ENCODE peak calls at places on chromosomes 3 and 15, in eight cellular contexts. E is aorta; G is AG04450; D is left ventricle myocardium inferior; Y is CD8-positive, alpha-beta T cell; X is upper lobe of right lung; W is HCT116; H is stomach. U is an unnamed sample.
A peak's percentile ranks its signal among the peaks of the same experiment; 100 is the strongest.

GRCh38 chr15:75675579-75676404 is 28.1 kb downstream of the SNX33 start:
- DNase-seq in E (no peak), G (no peak), D (no peak), Y (no peak), X (no peak), W (no peak), H (no peak), U (peak; percentile 81)

GRCh38 chr15:25783607-25784131 is 79.5 kb downstream of the ATP10A start:
- DNase-seq in E (peak; percentile 73), G (no peak), D (no peak), Y (peak; percentile 71), X (no peak), W (no peak), H (no peak), U (no peak)

GRCh38 chr15:96181873-96182301 is 148.6 kb upstream of the NR2F2 start:
- DNase-seq in E (peak; percentile 88), G (peak; percentile 85), D (peak; percentile 25), Y (no peak), X (peak; percentile 71), W (no peak), H (no peak), U (no peak)

GRCh38 chr3:69809076-69809835 is 70.0 kb downstream of the MITF start:
- DNase-seq in E (no peak), G (no peak), D (no peak), Y (no peak), X (no peak), W (no peak), H (no peak), U (no peak)

GRCh38 chr3:139117136-139117675 is 72.5 kb upstream of the PRR23C start:
- DNase-seq in E (no peak), G (peak; percentile 26), D (no peak), Y (no peak), X (no peak), W (no peak), H (no peak), U (no peak)

GRCh38 chr3:104437131-104437750 is 929.5 kb upstream of the ALCAM start:
- DNase-seq in E (no peak), G (peak; percentile 8), D (no peak), Y (no peak), X (no peak), W (peak; percentile 38), H (no peak), U (no peak)

GRCh38 chr3:52433328-52434060 is 11.4 kb downstream of the SEMA3G start:
- DNase-seq in E (peak; percentile 12), G (no peak), D (peak; percentile 25), Y (no peak), X (peak; percentile 23), W (no peak), H (no peak), U (no peak)

GRCh38 chr3:110526732-110527727 is 544.6 kb upstream of the NECTIN3 start:
- DNase-seq in E (no peak), G (peak; percentile 81), D (no peak), Y (no peak), X (no peak), W (peak; percentile 55), H (no peak), U (no peak)

GRCh38 chr15:78210349-78210717 is 24.0 kb downstream of the ACSBG1 start:
- DNase-seq in E (no peak), G (no peak), D (no peak), Y (peak; percentile 36), X (no peak), W (no peak), H (peak; percentile 23), U (no peak)

GRCh38 chr15:78989701-78990248 is 44.9 kb upstream of the CTSH start:
- DNase-seq in E (no peak), G (no peak), D (no peak), Y (no peak), X (no peak), W (no peak), H (no peak), U (peak; percentile 86)

GRCh38 chr3:122510878-122511481 is 3.8 kb downstream of the KPNA1 start:
- DNase-seq in E (no peak), G (no peak), D (no peak), Y (no peak), X (no peak), W (no peak), H (no peak), U (no peak)

GRCh38 chr3:30693470-30694120 is 87.2 kb downstream of the TGFBR2 start:
- DNase-seq in E (no peak), G (peak; percentile 48), D (no peak), Y (peak; percentile 66), X (no peak), W (peak; percentile 40), H (no peak), U (no peak)

GRCh38 chr3:105365536-105366301 is 990 bp upstream of the ALCAM start:
- DNase-seq in E (no peak), G (no peak), D (no peak), Y (no peak), X (peak; percentile 48), W (no peak), H (peak; percentile 24), U (no peak)

GRCh38 chr3:190252080-190252479 is 70.2 kb downstream of the CLDN1 start:
- DNase-seq in E (no peak), G (peak; percentile 50), D (no peak), Y (no peak), X (no peak), W (no peak), H (no peak), U (no peak)

GRCh38 chr15:65101891-65102708 is 12.9 kb downstream of the UBAP1L start:
- DNase-seq in E (no peak), G (no peak), D (no peak), Y (no peak), X (no peak), W (no peak), H (no peak), U (no peak)

GRCh38 chr3:124158174-124158812 is 166.4 kb upstream of the ROPN1 start:
- DNase-seq in E (no peak), G (no peak), D (no peak), Y (no peak), X (no peak), W (no peak), H (no peak), U (no peak)

GRCh38 chr3:179447251-179447650 is 4.0 kb downstream of the GNB4 start:
- DNase-seq in E (no peak), G (no peak), D (no peak), Y (no peak), X (no peak), W (no peak), H (no peak), U (no peak)

GRCh38 chr15:64883997-64884511 is 27.6 kb upstream of the ANKDD1A start:
- DNase-seq in E (peak; percentile 91), G (peak; percentile 76), D (peak; percentile 70), Y (peak; percentile 81), X (peak; percentile 87), W (no peak), H (peak; percentile 47), U (peak; percentile 90)

GRCh38 chr3:143120716-143121239 is 1.2 kb downstream of the CHST2 start:
- DNase-seq in E (no peak), G (no peak), D (no peak), Y (peak; percentile 62), X (peak; percentile 68), W (no peak), H (peak; percentile 27), U (peak; percentile 87)

GRCh38 chr15:84598993-84599392 is 1.8 kb upstream of the ZSCAN2 start:
- DNase-seq in E (no peak), G (peak; percentile 20), D (no peak), Y (no peak), X (no peak), W (peak; percentile 44), H (peak; percentile 37), U (peak; percentile 30)

GRCh38 chr3:33060609-33061337 is 36.2 kb downstream of the GLB1 start:
- DNase-seq in E (no peak), G (no peak), D (no peak), Y (no peak), X (no peak), W (no peak), H (peak; percentile 94), U (no peak)

GRCh38 chr3:197244751-197245150 is 53.7 kb downstream of the DLG1 start:
- DNase-seq in E (no peak), G (no peak), D (no peak), Y (no peak), X (no peak), W (no peak), H (no peak), U (no peak)
- H3K9me3 ChIP-seq in E (peaks cover 6% of the 10 kb centered on the region), G (peaks cover 26% of the 10 kb centered on the region), D (peaks cover 65% of the 10 kb centered on the region), Y (peaks cover 22% of the 10 kb centered on the region), X (peaks cover 23% of the 10 kb centered on the region), W (peaks cover 20% of the 10 kb centered on the region), H (peaks cover 20% of the 10 kb centered on the region), U (peaks cover 20% of the 10 kb centered on the region)

GRCh38 chr3:18201315-18201714 is 223.8 kb downstream of the SATB1 start:
- DNase-seq in E (no peak), G (no peak), D (no peak), Y (no peak), X (no peak), W (no peak), H (no peak), U (no peak)
- H3K9me3 ChIP-seq in E (no peaks in the 10 kb centered on the region), G (no peaks in the 10 kb centered on the region), D (peaks cover 37% of the 10 kb centered on the region), Y (no peaks in the 10 kb centered on the region), X (peaks cover 6% of the 10 kb centered on the region), W (no peaks in the 10 kb centered on the region), H (no peaks in the 10 kb centered on the region), U (no peaks in the 10 kb centered on the region)

GRCh38 chr3:49217688-49218470 is 46.5 kb downstream of the KLHDC8B start:
- DNase-seq in E (no peak), G (no peak), D (peak; percentile 51), Y (no peak), X (no peak), W (no peak), H (no peak), U (no peak)

GRCh38 chr3:49222002-49222401 is 50.6 kb downstream of the KLHDC8B start:
- DNase-seq in E (no peak), G (no peak), D (no peak), Y (no peak), X (no peak), W (no peak), H (no peak), U (no peak)

GRCh38 chr3:49213998-49214397 is 42.6 kb downstream of the KLHDC8B start:
- DNase-seq in E (no peak), G (no peak), D (no peak), Y (no peak), X (no peak), W (no peak), H (no peak), U (no peak)

GRCh38 chr3:49213541-49213943 is 42.1 kb downstream of the KLHDC8B start:
- DNase-seq in E (no peak), G (no peak), D (no peak), Y (no peak), X (no peak), W (no peak), H (no peak), U (no peak)

GRCh38 chr3:49219132-49219531 is 47.7 kb downstream of the KLHDC8B start:
- DNase-seq in E (no peak), G (no peak), D (no peak), Y (no peak), X (no peak), W (no peak), H (no peak), U (no peak)
- H3K9me3 ChIP-seq in E (no peaks in the 10 kb centered on the region), G (peaks cover 13% of the 10 kb centered on the region), D (peaks cover 10% of the 10 kb centered on the region), Y (no peaks in the 10 kb centered on the region), X (no peaks in the 10 kb centered on the region), W (peaks cover 5% of the 10 kb centered on the region), H (no peaks in the 10 kb centered on the region), U (no peaks in the 10 kb centered on the region)

DNA sequence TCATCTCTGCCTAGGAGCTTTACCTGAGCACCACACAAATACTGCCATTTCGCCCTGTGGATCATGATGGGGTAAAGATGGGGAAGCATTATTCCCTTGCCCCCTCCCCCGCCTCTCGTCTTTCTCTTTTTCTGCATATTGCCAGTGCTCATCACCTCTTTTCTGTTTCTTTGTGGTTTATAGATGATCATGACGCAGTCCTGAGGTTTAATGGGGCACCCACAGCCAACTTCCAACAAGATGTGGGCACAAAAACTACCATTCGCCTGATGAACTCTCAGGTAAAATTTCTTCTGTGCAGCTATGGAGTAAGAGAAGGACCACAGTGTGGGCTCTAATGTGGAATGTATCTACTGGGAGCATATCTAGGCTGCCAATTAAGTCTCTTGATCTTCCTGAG is 88.2 kb downstream of the RPL39L start:
- DNase-seq in E (no peak), G (no peak), D (no peak), Y (no peak), X (no peak), W (no peak), H (no peak), U (no peak)
- H3K9me3 ChIP-seq in E (no peaks in the 10 kb centered on the region), G (no peaks in the 10 kb centered on the region), D (peaks cover 30% of the 10 kb centered on the region), Y (no peaks in the 10 kb centered on the region), X (peaks cover 8% of the 10 kb centered on the region), W (no peaks in the 10 kb centered on the region), H (no peaks in the 10 kb centered on the region), U (peaks cover 9% of the 10 kb centered on the region)